ENCODE peak calls at places on chromosomes 11 and 22, in six cellular contexts. Z is kidney; E is activated CD8-positive, alpha-beta T cell treated with anti-CD3 and anti-CD28 coated beads for 36 hours; K is endothelial cell; T is cardiac muscle cell; D is Calu3. A is an unnamed sample.

GRCh38 chr11:86663741-86664140 is 8.7 kb downstream of the ME3 start:
- DNase-seq in T (no peak), K (no peak), E (no peak), Z (no peak), D (no peak), A (no peak)

GRCh38 chr11:12617632-12618031 is 56.6 kb upstream of the TEAD1 start:
- DNase-seq in E (no peak), T (no peak), Z (no peak), D (no peak), K (no peak), A (no peak)

GRCh38 chr11:69307871-69308381 is 14.0 kb downstream of the MYEOV start:
- DNase-seq in E (no peak), K (no peak), D (no peak), T (no peak), Z (no peak), A (no peak)

GRCh38 chr22:24482586-24482985 is 12.5 kb upstream of the UPB1 start:
- DNase-seq in K (no peak), T (peak), Z (no peak), D (no peak), E (no peak), A (no peak)

GRCh38 chr11:1335811-1336761 is 26.7 kb upstream of the TOLLIP start:
- DNase-seq in T (peak), K (peak), E (peak), D (no peak), Z (peak), A (peak)

GRCh38 chr11:18314794-18315523 is 7.0 kb downstream of the HPS5 start:
- DNase-seq in E (no peak), T (peak), Z (no peak), K (no peak), D (no peak), A (no peak)

GRCh38 chr11:70731670-70732492 is 333.6 kb downstream of the CTTN start:
- DNase-seq in T (no peak), E (no peak), D (no peak), K (no peak), Z (peak), A (no peak)

GRCh38 chr11:88402192-88402715 is 64.7 kb upstream of the CTSC start:
- DNase-seq in Z (no peak), E (no peak), K (no peak), D (no peak), T (peak), A (no peak)

GRCh38 chr11:3206922-3207204 is 11.8 kb downstream of the MRGPRG start:
- DNase-seq in Z (no peak), E (no peak), K (no peak), D (no peak), T (no peak), A (no peak)

GRCh38 chr22:35894937-35895708 is 133.5 kb downstream of the RBFOX2 start:
- DNase-seq in Z (no peak), T (peak), D (no peak), E (no peak), K (no peak), A (no peak)

GRCh38 chr11:112058103-112058502 is 15.7 kb downstream of the PIH1D2 start:
- DNase-seq in E (no peak), Z (no peak), K (no peak), T (no peak), D (no peak), A (no peak)

GRCh38 chr11:115698243-115698642 is 194.0 kb upstream of the CADM1 start:
- DNase-seq in Z (no peak), E (no peak), K (no peak), T (no peak), D (no peak), A (no peak)

GRCh38 chr11:19989191-19989590 is 171.1 kb downstream of the DBX1 start:
- DNase-seq in D (no peak), K (no peak), E (no peak), T (no peak), Z (no peak), A (no peak)

GRCh38 chr11:123174196-123175183 is 20.6 kb downstream of the CLMP start:
- DNase-seq in K (no peak), Z (peak), T (peak), E (no peak), D (no peak), A (no peak)

GRCh38 chr11:75474878-75475766 is 42.1 kb upstream of the KLHL35 start:
- DNase-seq in T (peak), E (peak), D (no peak), K (no peak), Z (peak), A (peak)

GRCh38 chr11:128424867-128425285 is 162.5 kb downstream of the ETS1 start:
- DNase-seq in Z (peak), K (no peak), E (no peak), D (no peak), T (peak), A (no peak)

GRCh38 chr11:87597696-87598095 is 560.0 kb downstream of the TMEM135 start:
- DNase-seq in K (no peak), T (no peak), D (no peak), Z (no peak), E (no peak), A (no peak)

GRCh38 chr11:76769071-76769560 is 14.0 kb upstream of the TSKU start:
- DNase-seq in K (no peak), Z (no peak), T (peak), D (no peak), E (no peak), A (no peak)

GRCh38 chr11:2928605-2929510 is at the start of gene PHLDA2:
- DNase-seq in E (peak), Z (peak), T (peak), K (peak), D (peak), A (peak)

DNA sequence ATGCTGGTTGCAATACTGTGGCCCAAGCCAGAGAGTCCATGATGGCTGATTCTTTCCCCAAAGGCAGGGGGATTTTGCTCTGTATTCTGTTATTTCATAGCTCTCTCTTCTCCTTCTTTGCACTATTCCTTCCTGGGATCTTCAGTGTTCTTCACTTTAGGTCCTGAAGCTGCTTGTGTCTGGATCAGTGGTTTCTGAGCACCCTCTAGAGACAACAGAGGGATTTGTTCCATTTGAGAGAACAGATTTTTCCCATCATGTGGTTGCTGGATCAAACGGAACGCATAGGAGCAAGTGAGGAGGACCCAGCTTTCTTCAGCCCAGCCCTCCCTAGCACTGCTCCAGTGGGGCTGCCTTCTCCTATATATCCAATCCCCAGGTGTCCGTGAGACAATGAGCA is 68.7 kb upstream of the SYN3 start:
- DNase-seq in Z (no peak), K (no peak), D (no peak), T (no peak), E (no peak), A (no peak)
- TF ChIP-seq CTCF in Z (no peak), K (no peak), D (no peak), T (no peak), E (no peak), A (no peak)

DNA sequence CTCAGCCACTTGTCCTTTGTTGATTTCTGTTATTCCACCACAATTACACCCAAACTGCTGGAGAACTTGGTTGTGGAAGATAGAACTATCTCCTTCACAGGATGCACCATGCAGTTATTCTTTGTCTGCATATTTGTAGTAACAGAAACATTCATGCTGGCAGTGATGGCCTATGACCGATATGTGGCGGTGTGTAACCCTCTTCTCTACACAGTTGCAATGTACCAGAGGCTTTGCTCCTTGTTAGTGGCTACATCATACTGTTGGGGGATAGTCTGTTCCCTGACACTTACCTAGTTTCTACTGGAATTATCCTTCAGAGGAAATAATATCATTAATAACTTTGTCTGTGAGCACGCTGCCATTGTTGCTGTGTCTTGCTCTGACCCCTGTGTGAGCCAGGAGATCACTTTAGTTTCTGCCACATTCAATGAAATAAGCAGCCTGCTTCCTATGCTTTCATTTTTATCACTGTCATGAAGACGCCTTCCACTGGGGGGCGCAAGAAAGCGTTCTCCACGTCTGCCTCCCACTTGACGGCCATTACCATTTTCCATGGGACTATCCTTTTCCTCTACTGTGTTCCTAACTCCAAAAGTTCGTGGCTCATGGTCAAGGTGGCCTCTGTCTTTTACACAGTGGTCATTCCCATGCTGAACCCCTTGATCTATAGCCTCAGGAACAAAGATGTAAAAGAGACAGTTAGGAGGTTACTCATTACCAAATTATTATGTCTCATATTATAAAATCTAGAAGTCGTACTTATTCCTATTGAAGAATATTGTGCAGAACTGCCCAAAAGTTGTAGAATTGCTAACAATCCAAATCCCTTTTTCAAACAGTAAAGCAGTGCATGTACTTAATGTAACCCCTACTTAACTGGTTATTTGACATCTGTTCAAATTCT is 53.2 kb downstream of the OR4C6 start:
- DNase-seq in T (no peak), D (peak), E (peak), Z (no peak), K (no peak), A (no peak)
- TF ChIP-seq CTCF in T (no peak), D (no peak), E (peak), Z (no peak), K (peak), A (peak)

GRCh38 chr22:41254230-41254629 is 13.5 kb upstream of the CHADL start:
- DNase-seq in D (no peak), K (no peak), T (no peak), E (no peak), Z (no peak), A (no peak)

GRCh38 chr22:41252365-41252764 is 11.6 kb upstream of the CHADL start:
- DNase-seq in E (no peak), D (no peak), T (no peak), K (no peak), Z (no peak), A (no peak)

GRCh38 chr22:41257696-41258095 is 17.0 kb upstream of the CHADL start:
- DNase-seq in E (no peak), T (no peak), Z (no peak), D (no peak), K (no peak), A (no peak)

GRCh38 chr22:41256898-41257260 is 16.1 kb upstream of the CHADL start:
- DNase-seq in D (no peak), T (peak), E (no peak), Z (no peak), K (peak), A (no peak)

DNA sequence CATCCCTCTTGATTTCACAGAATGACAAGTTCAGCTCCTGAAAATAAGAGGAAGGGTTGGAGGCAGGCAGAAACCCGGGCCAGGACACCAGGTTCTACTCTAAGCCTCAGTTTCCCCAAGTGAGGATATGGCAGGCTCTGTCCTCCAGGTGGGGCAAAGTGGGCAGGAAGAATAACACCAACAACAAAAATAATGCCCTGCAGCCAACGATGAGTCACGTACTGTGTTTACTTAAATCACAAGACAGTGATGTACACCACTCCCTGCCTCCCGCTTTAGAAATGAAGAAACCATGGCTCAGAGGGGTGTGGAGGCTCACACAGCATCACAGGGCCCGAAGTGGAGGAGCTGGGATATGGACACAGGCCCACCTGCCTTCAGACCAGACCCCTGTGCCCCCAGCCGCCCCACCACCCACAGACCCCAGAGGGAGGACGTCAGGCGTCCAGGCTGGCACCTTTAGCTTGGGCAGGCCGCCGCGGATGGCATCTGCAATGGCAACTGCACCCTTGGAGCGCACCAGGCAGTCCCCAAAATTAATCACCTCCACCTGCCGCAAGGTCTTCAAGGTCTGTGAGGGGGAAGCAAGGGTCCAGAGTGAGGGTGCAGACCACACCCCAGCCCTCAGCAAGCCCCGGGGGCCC is 15.6 kb upstream of the CHADL start:
- DNase-seq in Z (no peak), E (no peak), K (no peak), T (peak), D (no peak), A (no peak)
- TF ChIP-seq CTCF in Z (no peak), E (no peak), K (no peak), T (no peak), D (no peak), A (no peak)

GRCh38 chr22:31106651-31107205 is 640 bp downstream of the SELENOM start:
- DNase-seq in K (peak), T (peak), Z (no peak), E (no peak), D (no peak), A (no peak)

GRCh38 chr22:31107206-31108118 is at the start of gene SELENOM:
- DNase-seq in K (peak), Z (peak), D (peak), E (peak), T (peak), A (peak)

GRCh38 chr22:31105282-31105929 is 2.0 kb downstream of the SELENOM start:
- DNase-seq in D (no peak), T (no peak), Z (no peak), E (no peak), K (no peak), A (no peak)

GRCh38 chr22:31104869-31105268 is 2.5 kb downstream of the SELENOM start:
- DNase-seq in T (no peak), E (peak), D (no peak), Z (no peak), K (peak), A (no peak)

GRCh38 chr22:31106001-31106571 is 1.3 kb downstream of the SELENOM start:
- DNase-seq in T (no peak), Z (no peak), E (no peak), D (no peak), K (peak), A (no peak)
- TF ChIP-seq CTCF in T (peak), Z (no peak), E (no peak), D (no peak), K (no peak), A (no peak)

GRCh38 chr11:116916872-116917271 is 79.5 kb upstream of the APOA1 start:
- DNase-seq in K (no peak), E (no peak), Z (no peak), D (no peak), T (no peak), A (no peak)

GRCh38 chr11:116917632-116918031 is 80.2 kb upstream of the APOA1 start:
- DNase-seq in K (no peak), Z (no peak), E (no peak), D (no peak), T (no peak), A (no peak)

GRCh38 chr11:116913000-116913399 is 75.6 kb upstream of the APOA1 start:
- DNase-seq in D (no peak), E (no peak), K (no peak), Z (no peak), T (peak), A (no peak)

GRCh38 chr11:116918925-116919653 is 81.7 kb upstream of the APOA1 start:
- DNase-seq in D (no peak), K (no peak), Z (no peak), E (no peak), T (no peak), A (no peak)

GRCh38 chr11:116916052-116916451 is 78.6 kb upstream of the APOA1 start:
- DNase-seq in E (no peak), K (no peak), D (no peak), T (no peak), Z (no peak), A (no peak)
- TF ChIP-seq CTCF in E (no peak), K (no peak), D (no peak), T (no peak), Z (no peak), A (no peak)

DNA sequence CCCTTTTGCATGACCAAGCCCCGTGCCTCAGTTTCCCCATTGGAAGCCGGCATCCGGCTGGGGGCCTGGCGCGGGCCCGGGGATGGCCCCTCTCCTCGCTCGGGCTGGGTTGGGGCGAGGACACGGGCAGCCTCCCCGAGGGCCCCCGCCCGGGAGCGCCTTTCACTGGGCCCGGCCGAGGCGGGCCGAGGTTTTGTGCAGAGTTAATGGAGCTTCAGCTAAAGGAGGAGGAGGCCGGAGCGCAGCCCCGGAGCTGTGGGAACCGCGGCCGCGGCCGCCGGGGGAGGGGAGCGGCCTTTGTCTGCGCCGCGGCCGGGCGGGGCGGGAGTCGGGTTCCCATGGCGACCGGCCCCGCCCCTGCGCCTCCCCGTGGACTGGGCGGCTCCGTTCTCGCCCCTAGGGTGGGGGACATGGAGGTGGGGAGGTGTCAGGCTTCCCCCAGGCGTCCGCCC is 1.4 kb upstream of the MAPK11 start:
- DNase-seq in K (peak), Z (no peak), T (peak), E (peak), D (peak), A (peak)
- TF ChIP-seq CTCF in K (no peak), Z (peak), T (no peak), E (no peak), D (no peak), A (peak)

GRCh38 chr22:39216143-39216490 is 28.7 kb downstream of the PDGFB start:
- DNase-seq in Z (peak), K (no peak), D (no peak), E (no peak), T (no peak), A (no peak)
- TF ChIP-seq CTCF in Z (no peak), K (peak), D (no peak), E (peak), T (no peak), A (no peak)

DNA sequence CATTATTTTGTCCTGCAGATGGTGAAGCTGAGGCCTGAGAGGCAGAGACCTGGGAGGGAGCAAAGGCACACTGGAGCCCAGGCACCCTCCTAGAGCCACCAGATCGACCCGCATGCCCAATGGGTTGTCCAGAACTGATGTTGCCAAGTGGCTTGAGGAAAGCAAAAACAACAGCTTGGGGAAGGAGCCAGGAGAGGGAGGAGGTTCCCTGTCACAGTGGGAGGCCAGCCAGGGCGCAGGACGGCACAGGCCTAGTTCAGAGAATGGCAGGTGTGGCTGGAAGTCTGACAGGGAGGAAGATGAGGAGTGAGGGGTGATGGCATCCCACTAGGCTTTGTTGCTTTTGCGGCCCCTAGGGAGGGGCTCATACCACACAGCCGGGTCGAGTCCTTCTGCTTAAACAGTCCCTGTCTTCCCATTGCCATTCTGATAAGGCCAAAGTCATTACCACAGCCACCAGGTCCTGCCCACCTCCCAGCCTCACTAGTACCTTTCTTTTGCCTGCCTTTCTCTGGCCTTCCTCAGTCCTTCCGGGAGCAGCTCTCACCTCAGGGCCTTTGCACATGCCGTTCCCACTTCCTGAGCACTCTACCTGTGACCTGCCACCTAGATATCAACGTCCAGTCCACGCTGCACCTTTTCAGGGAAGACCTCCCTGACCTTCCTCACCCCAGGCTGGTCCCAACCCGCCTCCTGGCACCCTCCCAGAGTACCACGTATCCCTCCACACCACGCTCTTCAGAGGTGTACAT is 7.6 kb upstream of the OSM start:
- DNase-seq in Z (no peak), T (no peak), K (no peak), E (no peak), D (no peak), A (no peak)
- TF ChIP-seq CTCF in Z (no peak), T (no peak), K (no peak), E (no peak), D (no peak), A (no peak)